ENCODE peak calls at places on chromosomes 1 and 21, in seven cellular contexts. Y, D, H, N, R, L and B are unnamed samples.

GRCh38 chr1:201917362-201918033 is 28.8 kb downstream of the SHISA4 start:
- DNase-seq in H (peak), R (no peak), L (no peak), D (peak), Y (no peak), N (no peak), B (no peak)

GRCh38 chr1:184827600-184828368 is 73.1 kb upstream of the EDEM3 start:
- DNase-seq in H (no peak), Y (no peak), L (no peak), R (no peak), D (no peak), N (no peak), B (no peak)

GRCh38 chr1:108049083-108049819 is 84.3 kb upstream of the VAV3 start:
- DNase-seq in R (peak), L (no peak), N (peak), H (peak), Y (no peak), D (no peak), B (no peak)

GRCh38 chr1:93816970-93817738 is 61.9 kb downstream of the DNTTIP2 start:
- DNase-seq in N (no peak), Y (no peak), H (peak), R (no peak), L (no peak), D (no peak), B (no peak)

GRCh38 chr1:184409011-184409410 is 22.2 kb downstream of the C1orf21 start:
- DNase-seq in L (no peak), N (no peak), R (no peak), H (no peak), D (no peak), Y (no peak), B (no peak)

GRCh38 chr1:89125571-89126233 is at the start of gene GBP2:
- DNase-seq in N (no peak), D (no peak), H (no peak), R (no peak), L (no peak), Y (no peak), B (peak)

GRCh38 chr1:41957568-41957967 is 38.8 kb upstream of the HIVEP3 start:
- DNase-seq in N (no peak), L (no peak), Y (no peak), R (no peak), D (peak), H (peak), B (peak)

GRCh38 chr21:37829447-37829846 is 86.8 kb downstream of the KCNJ6 start:
- DNase-seq in H (peak), L (no peak), Y (no peak), D (no peak), R (no peak), N (no peak), B (no peak)

GRCh38 chr21:35178812-35179211 is 129.7 kb upstream of the RUNX1 start:
- DNase-seq in R (no peak), Y (peak), N (no peak), H (no peak), L (no peak), D (no peak), B (peak)

GRCh38 chr1:162074548-162074947 is 5.1 kb downstream of the NOS1AP start:
- DNase-seq in L (no peak), Y (no peak), R (no peak), H (no peak), N (no peak), D (no peak), B (no peak)

GRCh38 chr21:44872568-44873355 is 728 bp downstream of the PTTG1IP start:
- DNase-seq in L (peak), R (peak), N (peak), Y (no peak), H (peak), D (peak), B (no peak)

GRCh38 chr1:21278208-21278861 is 11.9 kb downstream of the ECE1 start:
- DNase-seq in R (no peak), L (no peak), Y (no peak), D (peak), H (peak), N (peak), B (no peak)

GRCh38 chr1:181105134-181106021 is 16.9 kb downstream of the IER5 start:
- DNase-seq in R (peak), H (peak), Y (no peak), D (peak), L (peak), N (peak), B (no peak)

GRCh38 chr1:24536391-24536840 is 19.5 kb upstream of the NCMAP start:
- DNase-seq in N (no peak), D (no peak), R (no peak), H (peak), L (no peak), Y (no peak), B (no peak)

GRCh38 chr1:113072757-113073456 is at the start of gene LRIG2:
- DNase-seq in H (peak), Y (peak), R (peak), N (peak), L (peak), D (peak), B (peak)

GRCh38 chr1:156845055-156845952 is 13.6 kb downstream of the INSRR start:
- DNase-seq in Y (no peak), L (no peak), R (no peak), H (no peak), N (no peak), D (peak), B (no peak)

GRCh38 chr1:223819730-223820514 is 25.8 kb downstream of the TP53BP2 start:
- DNase-seq in L (no peak), D (no peak), Y (no peak), R (no peak), H (no peak), N (no peak), B (no peak)

GRCh38 chr1:97340951-97341350 is 579.9 kb downstream of the DPYD start:
- DNase-seq in L (no peak), D (no peak), Y (no peak), H (no peak), R (no peak), N (no peak), B (no peak)

DNA sequence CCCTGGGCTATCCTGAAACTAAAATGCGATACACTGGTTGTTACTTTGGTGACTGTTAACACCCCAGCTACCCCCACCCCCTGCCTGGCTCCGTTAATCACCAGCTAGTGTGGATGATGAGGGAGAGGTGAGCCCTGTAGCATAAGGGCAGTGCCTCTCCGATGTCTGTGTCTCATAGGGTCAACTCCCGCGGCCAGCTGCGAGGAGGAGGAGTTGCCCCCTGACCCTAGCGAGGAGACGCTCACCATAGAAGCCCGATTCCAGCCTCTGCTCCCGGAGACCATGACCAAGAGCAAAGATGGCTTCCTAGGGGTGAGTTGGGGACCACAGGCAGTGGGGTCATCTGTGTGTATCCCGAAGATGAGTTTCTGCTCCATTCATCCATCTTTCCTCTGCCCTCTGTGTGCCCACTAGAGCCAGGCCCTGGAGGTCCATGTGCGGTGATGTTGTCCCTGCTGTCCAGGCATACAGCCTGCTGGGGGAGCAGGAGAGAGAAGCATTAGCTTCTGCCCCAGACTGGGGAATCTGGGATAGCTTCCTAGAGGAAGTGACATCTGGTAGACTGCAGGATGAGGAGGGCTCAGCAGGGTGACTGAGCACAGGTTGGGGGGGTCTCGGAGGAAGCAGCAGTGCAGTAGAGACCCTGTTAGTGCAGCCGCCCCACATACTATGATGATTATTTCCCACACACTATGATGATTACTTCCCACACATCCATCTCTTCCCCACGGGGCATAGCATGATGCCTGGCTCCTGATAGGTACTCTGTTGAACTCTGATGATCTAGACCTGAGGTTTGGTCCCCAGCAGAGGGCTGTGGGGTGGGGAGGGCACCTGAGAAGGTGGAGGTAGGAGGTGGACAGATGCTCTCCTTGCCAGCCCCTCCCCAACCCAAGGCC is 5.2 kb downstream of the SELENON start:
- DNase-seq in H (no peak), L (no peak), Y (no peak), R (no peak), N (no peak), D (no peak), B (no peak)
- H3K27ac ChIP-seq in H (peak), L (peak), Y (no peak), R (peak), N (peak), D (peak), B (no peak)

DNA sequence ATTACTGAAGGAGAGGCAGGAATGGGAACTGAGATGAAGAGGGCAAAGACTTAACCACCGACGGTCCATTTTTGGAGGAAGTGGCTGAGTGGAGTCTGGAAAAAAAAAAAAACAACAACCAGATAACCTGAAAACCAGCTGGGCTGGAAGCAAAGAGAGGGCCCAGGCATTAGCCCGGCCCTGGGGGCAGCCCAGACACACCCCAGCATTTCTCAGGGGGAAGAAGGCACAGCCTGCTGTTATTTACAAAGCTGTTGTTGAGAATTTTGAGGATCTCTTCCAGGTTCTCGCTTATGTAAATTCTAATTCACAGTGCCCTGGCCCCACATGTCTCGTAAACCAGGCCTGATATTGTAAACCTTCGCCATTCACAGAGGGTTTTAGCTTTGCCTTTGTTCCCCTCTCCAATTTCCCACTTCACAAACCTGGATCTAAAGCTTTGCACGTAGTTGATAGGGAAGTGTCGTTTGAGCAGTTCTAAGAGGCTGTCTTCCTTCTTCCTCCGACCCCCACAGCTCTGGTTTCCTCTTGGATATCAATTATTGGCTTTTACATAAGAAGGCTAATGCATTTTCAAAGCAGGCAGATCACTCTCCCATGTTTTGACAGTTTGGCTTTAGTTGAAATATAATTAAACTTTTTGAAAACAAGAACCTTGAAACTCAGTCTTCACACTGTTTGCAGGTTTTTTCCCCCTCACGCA is 161.8 kb upstream of the IRF2BP2 start:
- DNase-seq in Y (no peak), H (no peak), L (no peak), R (no peak), N (no peak), D (no peak), B (no peak)
- H3K27ac ChIP-seq in Y (peak), H (no peak), L (peak), R (peak), N (peak), D (peak), B (peak)

DNA sequence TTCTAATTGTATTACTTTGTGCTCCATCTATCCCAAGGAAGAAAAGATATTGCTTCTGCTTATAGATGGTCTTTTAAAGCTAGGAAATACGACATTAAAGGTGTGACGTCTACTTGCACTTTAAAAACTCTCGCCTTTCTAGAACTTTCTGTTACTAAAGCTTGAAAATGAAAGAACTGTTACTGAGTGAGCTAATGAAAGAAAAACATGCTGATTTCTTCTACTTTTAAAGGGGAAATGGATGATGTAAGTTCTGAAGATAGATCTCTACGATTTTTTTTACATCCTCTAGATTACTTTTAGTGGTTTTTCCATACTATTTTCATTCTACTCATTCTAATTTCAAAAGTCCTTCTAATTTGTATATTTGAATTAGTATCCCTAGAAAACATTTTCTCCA is 387.5 kb downstream of the USP25 start:
- DNase-seq in R (no peak), N (no peak), Y (no peak), L (no peak), D (no peak), H (no peak), B (no peak)
- H3K27ac ChIP-seq in R (peak), N (peak), Y (no peak), L (no peak), D (no peak), H (no peak), B (peak)

GRCh38 chr1:1437033-1437903 is 1.8 kb downstream of the VWA1 start:
- DNase-seq in L (no peak), N (no peak), D (no peak), Y (no peak), H (no peak), R (no peak), B (no peak)

GRCh38 chr1:1435094-1435903 is at the start of gene VWA1:
- DNase-seq in N (peak), R (peak), H (peak), L (peak), D (peak), Y (no peak), B (no peak)

GRCh38 chr1:1436634-1437032 is 1.1 kb downstream of the VWA1 start:
- DNase-seq in Y (no peak), D (no peak), R (no peak), H (no peak), L (no peak), N (no peak), B (no peak)

GRCh38 chr1:1434812-1435093 is 737 bp upstream of the VWA1 start:
- DNase-seq in R (no peak), D (no peak), H (no peak), L (no peak), Y (no peak), N (no peak), B (no peak)

DNA sequence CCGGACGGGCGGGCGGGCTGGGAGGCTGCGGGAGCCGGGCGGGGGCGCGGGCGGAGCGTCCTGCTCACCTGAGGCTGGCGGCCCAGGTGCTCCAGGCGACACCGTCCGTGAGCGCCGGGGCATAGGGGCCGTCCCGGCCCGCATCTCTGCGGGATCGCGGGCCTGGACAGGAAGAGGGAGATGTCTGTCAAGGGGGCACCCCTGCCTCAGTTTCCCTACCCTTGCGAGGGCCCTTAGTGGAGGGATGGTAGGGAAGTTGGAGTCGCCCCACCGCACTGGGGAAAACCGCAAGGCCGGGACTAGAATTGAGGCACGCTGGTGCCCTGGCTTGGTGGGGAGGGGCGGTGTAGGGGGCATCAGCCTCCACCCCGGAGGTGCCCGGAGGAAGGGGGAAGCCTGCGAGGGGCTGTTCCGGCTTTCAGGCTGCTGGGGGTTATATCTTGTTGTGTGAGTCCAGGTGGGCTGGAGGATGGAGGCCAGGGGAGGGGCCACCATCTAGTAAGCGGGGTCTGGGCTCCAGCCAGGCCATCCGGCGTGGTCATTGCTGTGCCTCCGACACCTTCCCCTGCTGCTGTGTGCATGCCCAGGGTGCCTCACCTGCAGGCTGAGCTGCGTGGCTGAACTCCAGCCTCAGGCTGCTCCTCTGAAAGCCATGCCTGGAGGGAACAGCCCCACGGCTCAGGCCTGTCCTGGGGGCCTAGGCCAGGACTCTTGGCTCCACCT is 582 bp downstream of the VWA1 start:
- DNase-seq in R (no peak), D (no peak), H (no peak), L (no peak), Y (no peak), N (no peak), B (no peak)
- H3K27ac ChIP-seq in R (peak), D (peak), H (peak), L (peak), Y (peak), N (peak), B (no peak)

GRCh38 chr1:228368801-228369607 is 37.6 kb downstream of the TRIM11 start:
- DNase-seq in N (no peak), H (no peak), D (peak), Y (no peak), L (no peak), R (peak), B (no peak)
- H3K27ac ChIP-seq in N (no peak), H (no peak), D (peak), Y (no peak), L (no peak), R (no peak), B (no peak)

GRCh38 chr1:15310544-15310943 is 63.5 kb downstream of the FHAD1 start:
- DNase-seq in N (no peak), R (no peak), D (no peak), L (no peak), Y (no peak), H (no peak), B (no peak)

GRCh38 chr1:15308135-15308534 is 61.1 kb downstream of the FHAD1 start:
- DNase-seq in Y (no peak), H (peak), D (no peak), L (no peak), N (no peak), R (no peak), B (no peak)

GRCh38 chr1:15305366-15305765 is 58.3 kb downstream of the FHAD1 start:
- DNase-seq in D (no peak), L (no peak), H (no peak), R (no peak), N (no peak), Y (no peak), B (no peak)

GRCh38 chr1:15311122-15311822 is 64.2 kb downstream of the FHAD1 start:
- DNase-seq in D (no peak), R (no peak), Y (no peak), L (no peak), N (no peak), H (no peak), B (no peak)

GRCh38 chr1:15308621-15309027 is 61.6 kb downstream of the FHAD1 start:
- DNase-seq in L (no peak), R (no peak), N (no peak), D (no peak), Y (no peak), H (peak), B (no peak)
- H3K27ac ChIP-seq in L (no peak), R (no peak), N (no peak), D (no peak), Y (no peak), H (peak), B (no peak)

GRCh38 chr1:204251926-204252689 is 38.3 kb upstream of the GOLT1A start:
- DNase-seq in R (no peak), L (no peak), N (no peak), D (no peak), H (no peak), Y (no peak), B (no peak)

GRCh38 chr1:204250428-204251030 is 36.7 kb upstream of the GOLT1A start:
- DNase-seq in Y (no peak), N (no peak), L (no peak), R (no peak), H (peak), D (peak), B (no peak)

GRCh38 chr1:204248954-204249353 is 35.2 kb upstream of the GOLT1A start:
- DNase-seq in H (no peak), L (no peak), R (no peak), N (no peak), Y (no peak), D (no peak), B (no peak)

GRCh38 chr1:204249736-204250427 is 36.1 kb upstream of the GOLT1A start:
- DNase-seq in N (no peak), H (no peak), L (no peak), D (no peak), R (no peak), Y (no peak), B (no peak)

DNA sequence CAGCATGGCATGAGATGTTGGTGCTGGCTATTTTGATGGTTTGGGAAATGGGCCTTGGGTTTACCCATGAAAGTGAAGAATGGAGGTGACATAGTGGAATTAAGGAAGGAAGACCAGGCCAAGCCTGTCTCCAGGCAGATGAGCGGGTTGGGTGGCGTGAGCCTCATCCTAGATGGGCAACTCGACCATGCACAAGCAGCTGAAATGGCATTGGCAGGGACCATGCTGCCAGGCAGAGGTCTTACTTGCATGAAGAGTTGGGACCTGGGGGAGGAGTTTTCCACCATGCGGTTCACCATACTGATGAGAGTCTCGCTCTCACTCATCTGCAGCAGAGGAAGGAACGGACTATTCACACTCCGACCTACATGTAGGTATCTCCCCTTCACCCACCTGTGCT is 37.5 kb upstream of the GOLT1A start:
- DNase-seq in N (no peak), D (no peak), R (no peak), H (no peak), Y (no peak), L (no peak), B (no peak)
- H3K27ac ChIP-seq in N (no peak), D (no peak), R (no peak), H (no peak), Y (no peak), L (no peak), B (no peak)